ENCODE peak calls at places on chromosome 20, in seven cellular contexts. U is adrenal gland; X is glutamatergic neuron; B is OCI-LY7; A is GM13976; M is mammary epithelial cell; Y is CD4-positive, alpha-beta T cell. Q is an unnamed sample.

GRCh38 chr20:34300809-34301586 is 2.2 kb downstream of the AHCY start:
- DNase-seq in U (no peak), X (no peak), B (peak; percentile 40), A (peak; percentile 11), M (no peak), Y (no peak), Q (peak; percentile 27)

GRCh38 chr20:8853805-8854338 is 215.0 kb upstream of the PLCB4 start:
- DNase-seq in U (peak; percentile 9), X (no peak), B (peak; percentile 49), A (peak; percentile 39), M (peak; percentile 60), Y (no peak), Q (no peak)

GRCh38 chr20:34516874-34517542 is 786 bp downstream of the DYNLRB1 start:
- DNase-seq in U (no peak), X (peak; percentile 29), B (peak; percentile 48), A (no peak), M (no peak), Y (peak; percentile 28), Q (no peak)

GRCh38 chr20:38804682-38805501 is 605 bp upstream of the PPP1R16B start:
- DNase-seq in U (no peak), X (no peak), B (peak; percentile 80), A (peak; percentile 74), M (no peak), Y (peak; percentile 71), Q (peak; percentile 44)

GRCh38 chr20:18657575-18657974 is 69.7 kb downstream of the DTD1 start:
- DNase-seq in U (peak; percentile 59), X (no peak), B (no peak), A (no peak), M (peak; percentile 56), Y (no peak), Q (no peak)

GRCh38 chr20:20549267-20549612 is 163.2 kb downstream of the RALGAPA2 start:
- DNase-seq in U (no peak), X (no peak), B (no peak), A (no peak), M (peak; percentile 67), Y (no peak), Q (no peak)

GRCh38 chr20:23640018-23640872 is 2.5 kb upstream of the CST3 start:
- DNase-seq in U (no peak), X (no peak), B (no peak), A (no peak), M (no peak), Y (no peak), Q (no peak)

GRCh38 chr20:51429144-51429482 is 113.4 kb downstream of the NFATC2 start:
- DNase-seq in U (no peak), X (no peak), B (no peak), A (no peak), M (no peak), Y (no peak), Q (no peak)

GRCh38 chr20:35630636-35631035 is 15.0 kb downstream of the SPAG4 start:
- DNase-seq in U (no peak), X (no peak), B (no peak), A (no peak), M (no peak), Y (no peak), Q (no peak)

GRCh38 chr20:1489764-1490436 is 1.3 kb downstream of the SIRPB2 start:
- DNase-seq in U (no peak), X (no peak), B (no peak), A (no peak), M (peak; percentile 88), Y (no peak), Q (no peak)

GRCh38 chr20:40949346-40949745 is 79.3 kb upstream of the TOP1 start:
- DNase-seq in U (no peak), X (no peak), B (no peak), A (no peak), M (peak; percentile 22), Y (no peak), Q (no peak)

GRCh38 chr20:7866279-7866678 is 74.0 kb downstream of the HAO1 start:
- DNase-seq in U (no peak), X (no peak), B (no peak), A (no peak), M (no peak), Y (no peak), Q (no peak)

GRCh38 chr20:23065438-23066201 is 16.1 kb upstream of the THBD start:
- DNase-seq in U (no peak), X (no peak), B (no peak), A (no peak), M (no peak), Y (no peak), Q (no peak)

GRCh38 chr20:63101781-63102719 is 95.3 kb upstream of the BHLHE23 start:
- DNase-seq in U (peak; percentile 29), X (peak; percentile 46), B (no peak), A (peak; percentile 82), M (peak; percentile 32), Y (peak; percentile 54), Q (no peak)

GRCh38 chr20:62236674-62236996 is 1.7 kb upstream of the OSBPL2 start:
- DNase-seq in U (no peak), X (no peak), B (no peak), A (no peak), M (no peak), Y (no peak), Q (no peak)

GRCh38 chr20:36305602-36306556 is at the start of gene DLGAP4:
- DNase-seq in U (no peak), X (no peak), B (no peak), A (peak; percentile 45), M (no peak), Y (no peak), Q (no peak)

GRCh38 chr20:52649727-52650126 is 322.4 kb upstream of the TSHZ2 start:
- DNase-seq in U (no peak), X (no peak), B (no peak), A (no peak), M (no peak), Y (no peak), Q (no peak)

GRCh38 chr20:8424010-8424409 is 291.9 kb downstream of the PLCB1 start:
- DNase-seq in U (peak; percentile 34), X (no peak), B (no peak), A (no peak), M (no peak), Y (no peak), Q (no peak)

GRCh38 chr20:59376109-59376841 is 75.9 kb downstream of the EDN3 start:
- DNase-seq in U (no peak), X (no peak), B (no peak), A (no peak), M (peak; percentile 24), Y (no peak), Q (no peak)

GRCh38 chr20:59377046-59377445 is 76.6 kb downstream of the EDN3 start:
- DNase-seq in U (no peak), X (no peak), B (no peak), A (no peak), M (no peak), Y (no peak), Q (no peak)

GRCh38 chr20:59365611-59366284 is 65.3 kb downstream of the EDN3 start:
- DNase-seq in U (no peak), X (no peak), B (no peak), A (no peak), M (no peak), Y (no peak), Q (no peak)

GRCh38 chr20:59371429-59371828 is 71.0 kb downstream of the EDN3 start:
- DNase-seq in U (no peak), X (no peak), B (no peak), A (no peak), M (no peak), Y (no peak), Q (no peak)
- TF ChIP-seq CTCF in U (no peak), X (no peak), B (no peak), A (no peak), M (no peak), Y (no peak), Q (no peak)

GRCh38 chr20:14992961-14993360 is 655.5 kb upstream of the FLRT3 start:
- DNase-seq in U (no peak), X (no peak), B (no peak), A (no peak), M (no peak), Y (no peak), Q (no peak)

GRCh38 chr20:14989891-14990290 is 652.5 kb upstream of the FLRT3 start:
- DNase-seq in U (no peak), X (no peak), B (no peak), A (no peak), M (no peak), Y (no peak), Q (no peak)

GRCh38 chr20:14996883-14997672 is 659.7 kb upstream of the FLRT3 start:
- DNase-seq in U (no peak), X (no peak), B (no peak), A (no peak), M (peak; percentile 52), Y (no peak), Q (no peak)

GRCh38 chr20:14991023-14991422 is 653.6 kb upstream of the FLRT3 start:
- DNase-seq in U (no peak), X (no peak), B (no peak), A (no peak), M (peak; percentile 48), Y (no peak), Q (no peak)

GRCh38 chr20:14992071-14992654 is 654.8 kb upstream of the FLRT3 start:
- DNase-seq in U (no peak), X (no peak), B (no peak), A (no peak), M (peak; percentile 72), Y (no peak), Q (no peak)
- TF ChIP-seq CTCF in U (no peak), X (no peak), B (no peak), A (no peak), M (no peak), Y (no peak), Q (no peak)

DNA sequence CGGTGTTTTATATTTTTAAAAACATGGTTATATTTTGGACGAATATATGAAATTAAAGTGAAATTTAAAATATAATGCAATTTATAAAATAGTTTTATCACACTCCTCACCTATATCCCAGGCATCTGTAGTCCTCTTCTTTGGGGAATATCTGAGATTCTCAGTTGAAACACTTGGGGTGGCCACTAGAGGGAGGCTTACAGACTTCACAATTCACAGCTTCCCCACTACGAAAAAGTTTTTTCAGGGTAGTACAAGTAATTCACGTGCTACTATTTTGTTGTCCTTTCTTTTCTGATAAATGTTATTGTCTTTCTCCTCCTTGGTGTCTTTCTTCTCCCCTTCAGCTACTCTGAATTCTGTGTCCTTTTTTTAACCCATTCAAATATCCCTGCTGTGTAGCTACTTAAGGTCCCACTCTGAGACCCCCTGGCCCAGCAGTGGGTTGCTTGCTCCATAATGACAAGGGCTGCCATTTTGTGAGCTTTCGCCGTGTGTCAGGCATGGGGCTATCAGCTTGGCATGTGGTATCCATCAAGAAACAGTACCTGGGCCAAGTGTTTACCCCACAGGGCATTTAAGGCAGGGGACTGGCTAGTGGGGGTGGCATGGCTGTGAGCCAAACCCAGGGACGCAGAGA is 43.6 kb upstream of the PHACTR3 start:
- DNase-seq in U (no peak), X (peak; percentile 17), B (peak; percentile 20), A (peak; percentile 66), M (peak; percentile 12), Y (no peak), Q (no peak)
- TF ChIP-seq CTCF in U (peak; percentile 48), X (peak; percentile 83), B (peak; percentile 78), A (peak; percentile 28), M (peak; percentile 64), Y (peak; percentile 58), Q (peak; percentile 40)

DNA sequence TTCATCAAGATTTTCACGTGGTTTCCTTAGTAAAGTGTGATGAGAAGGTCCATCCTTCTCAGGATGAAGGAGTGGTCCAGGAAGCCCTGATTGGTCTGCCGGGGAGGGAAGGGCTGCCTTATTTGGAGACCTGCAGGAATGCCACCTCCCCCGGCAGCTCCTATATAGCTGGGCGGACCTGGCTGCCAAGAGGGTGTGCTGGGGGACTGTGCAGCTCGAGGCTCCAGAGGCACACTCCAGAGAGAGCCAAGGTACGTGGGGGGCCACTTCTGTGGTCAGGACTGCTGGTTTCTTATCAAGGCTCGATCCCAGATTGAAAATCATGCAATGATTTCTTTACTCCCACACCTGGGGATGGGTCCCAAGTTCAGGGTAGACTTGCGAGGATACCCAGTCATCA is at the start of gene PRND:
- DNase-seq in U (no peak), X (no peak), B (no peak), A (no peak), M (no peak), Y (no peak), Q (no peak)
- TF ChIP-seq CTCF in U (no peak), X (no peak), B (no peak), A (no peak), M (no peak), Y (no peak), Q (no peak)